ENCODE peak calls at places on chromosomes 3 and 15, in four cellular contexts. S is left ventricle myocardium superior, M is fibroblast of gingiva, N is GM19239. H is an unnamed sample.

GRCh38 chr3:168322941-168323340 is 227.2 kb upstream of the GOLIM4 start:
- DNase-seq in S (no peak), M (no peak), N (no peak), H (no peak)

GRCh38 chr3:77871436-77871835 is 831.5 kb downstream of the ROBO2 start:
- DNase-seq in S (no peak), M (no peak), N (no peak), H (no peak)

GRCh38 chr3:110318108-110318507 is 753.5 kb upstream of the NECTIN3 start:
- DNase-seq in S (no peak), M (no peak), N (no peak), H (no peak)

GRCh38 chr15:70257573-70258220 is 160.0 kb upstream of the TLE3 start:
- DNase-seq in S (peak; percentile 46), M (no peak), N (no peak), H (no peak)

GRCh38 chr3:116102037-116102436 is 343.2 kb downstream of the LSAMP start:
- DNase-seq in S (no peak), M (no peak), N (no peak), H (no peak)

GRCh38 chr3:160140756-160141155 is 84.5 kb upstream of the C3orf80 start:
- DNase-seq in S (no peak), M (no peak), N (no peak), H (no peak)

GRCh38 chr3:40821316-40821715 is 296.6 kb downstream of the ZNF621 start:
- DNase-seq in S (no peak), M (no peak), N (no peak), H (no peak)

GRCh38 chr15:70794596-70795310 is 31.4 kb upstream of the UACA start:
- DNase-seq in S (no peak), M (no peak), N (no peak), H (no peak)

GRCh38 chr3:30342319-30343060 is 263.9 kb upstream of the TGFBR2 start:
- DNase-seq in S (no peak), M (peak; percentile 88), N (no peak), H (peak; percentile 77)

GRCh38 chr3:129453732-129454131 is 13.7 kb downstream of the IFT122 start:
- DNase-seq in S (no peak), M (no peak), N (no peak), H (no peak)

GRCh38 chr15:62153228-62153627 is 11.9 kb downstream of the C2CD4B start:
- DNase-seq in S (no peak), M (no peak), N (no peak), H (no peak)

GRCh38 chr3:127791221-127791913 is 30.9 kb downstream of the MGLL start:
- DNase-seq in S (no peak), M (peak; percentile 84), N (peak; percentile 68), H (peak; percentile 77)

GRCh38 chr15:42210703-42211102 is 2.6 kb upstream of the VPS39 start:
- DNase-seq in S (no peak), M (peak; percentile 50), N (no peak), H (no peak)

GRCh38 chr3:46970391-46971091 is 6.0 kb downstream of the CCDC12 start:
- DNase-seq in S (peak; percentile 75), M (peak; percentile 41), N (no peak), H (no peak)

GRCh38 chr15:79863886-79864285 is 32.9 kb downstream of the MTHFS start:
- DNase-seq in S (no peak), M (no peak), N (no peak), H (no peak)

GRCh38 chr3:184842433-184842832 is 30.5 kb downstream of the VPS8 start:
- DNase-seq in S (no peak), M (no peak), N (no peak), H (no peak)

GRCh38 chr3:69294014-69294771 is 91.7 kb downstream of the FRMD4B start:
- DNase-seq in S (no peak), M (peak; percentile 64), N (no peak), H (peak; percentile 16)

H was measured in fibroblast of the conjunctiva.